ENCODE peak calls at places on chromosomes 6 and 20, in seven cellular contexts. G is right atrium auricular region; A is HEK293T; X is CD8-positive, alpha-beta T cell; V is ascending aorta; D is left cardiac atrium; S is nephron progenitor cell. W is an unnamed sample.

GRCh38 chr6:53439556-53439955 is 90.8 kb upstream of the ELOVL5 start:
- DNase-seq in S (no peak), V (no peak), A (no peak), D (no peak), G (no peak), X (no peak), W (no peak)

GRCh38 chr20:11881453-11881852 is 36.2 kb upstream of the BTBD3 start:
- DNase-seq in S (no peak), D (no peak), A (no peak), V (no peak), X (no peak), G (no peak), W (no peak)

GRCh38 chr20:59084041-59084841 is 41.7 kb upstream of the PRELID3B start:
- DNase-seq in X (no peak), V (no peak), D (peak; percentile 57), A (no peak), S (no peak), G (no peak), W (no peak)

GRCh38 chr6:87029711-87030314 is 65.1 kb downstream of the CGA start:
- DNase-seq in G (no peak), D (no peak), V (no peak), A (peak; percentile 16), S (no peak), X (no peak), W (no peak)

GRCh38 chr20:45336530-45337366 is 11.5 kb downstream of the SDC4 start:
- DNase-seq in S (no peak), V (peak; percentile 76), X (no peak), G (peak; percentile 76), A (no peak), D (peak; percentile 52), W (no peak)

GRCh38 chr20:10487354-10488115 is 52.4 kb downstream of the SLX4IP start:
- DNase-seq in X (no peak), A (no peak), S (no peak), G (no peak), D (no peak), V (no peak), W (peak; percentile 62)

GRCh38 chr6:121780325-121781313 is 345.2 kb downstream of the GJA1 start:
- DNase-seq in X (no peak), S (peak; percentile 18), G (peak; percentile 81), D (peak; percentile 76), A (peak; percentile 20), V (peak; percentile 50), W (no peak)

GRCh38 chr6:70982747-70983146 is 25.9 kb upstream of the B3GAT2 start:
- DNase-seq in D (no peak), A (no peak), G (no peak), X (no peak), S (no peak), V (no peak), W (no peak)

GRCh38 chr6:157755752-157756411 is 67.2 kb upstream of the SNX9 start:
- DNase-seq in S (no peak), D (no peak), V (no peak), X (no peak), G (peak; percentile 30), A (no peak), W (no peak)

GRCh38 chr20:45621593-45621992 is 7.9 kb upstream of the WFDC10A start:
- DNase-seq in S (no peak), G (no peak), A (no peak), X (no peak), V (no peak), D (no peak), W (no peak)

GRCh38 chr20:35319206-35320197 is 27.3 kb upstream of the FAM83C start:
- DNase-seq in A (peak; percentile 87), G (no peak), D (no peak), V (no peak), S (no peak), X (no peak), W (no peak)

GRCh38 chr6:40599580-40599979 is 12.4 kb upstream of the LRFN2 start:
- DNase-seq in V (no peak), D (no peak), S (peak; percentile 12), X (no peak), G (no peak), A (no peak), W (no peak)

GRCh38 chr6:95768539-95768938 is 191.2 kb downstream of the MANEA start:
- DNase-seq in G (no peak), D (no peak), V (no peak), X (no peak), S (peak; percentile 5), A (no peak), W (no peak)

GRCh38 chr20:7505835-7506221 is 434.4 kb downstream of the HAO1 start:
- DNase-seq in G (no peak), D (no peak), X (no peak), S (no peak), A (no peak), V (no peak), W (no peak)

GRCh38 chr20:34076952-34077351 is 35.1 kb downstream of the EIF2S2 start:
- DNase-seq in G (no peak), S (no peak), X (no peak), A (no peak), V (no peak), D (no peak), W (no peak)

GRCh38 chr6:168200571-168201134 is 118.9 kb downstream of the DACT2 start:
- DNase-seq in S (no peak), G (no peak), D (no peak), X (no peak), V (no peak), A (no peak), W (no peak)

GRCh38 chr6:41531591-41532582 is 14.3 kb upstream of the FOXP4 start:
- DNase-seq in G (no peak), X (peak; percentile 24), V (no peak), A (no peak), S (peak; percentile 53), D (no peak), W (no peak)

GRCh38 chr6:148044921-148045320 is 297.7 kb upstream of the SASH1 start:
- DNase-seq in S (no peak), X (no peak), V (no peak), A (no peak), D (no peak), G (no peak), W (no peak)

GRCh38 chr6:73285674-73286283 is 22.8 kb upstream of the KHDC1 start:
- DNase-seq in V (no peak), G (no peak), D (no peak), S (no peak), A (peak; percentile 44), X (no peak), W (no peak)

GRCh38 chr6:87698618-87699017 is 3.4 kb downstream of the AKIRIN2 start:
- DNase-seq in X (no peak), D (no peak), S (no peak), A (no peak), G (no peak), V (no peak), W (no peak)

GRCh38 chr6:136178749-136179148 is 71.4 kb downstream of the MTFR2 start:
- DNase-seq in S (no peak), G (no peak), X (no peak), A (no peak), D (no peak), V (no peak), W (no peak)

GRCh38 chr6:141829996-141830395 is 302.7 kb upstream of the GJE1 start:
- DNase-seq in D (no peak), S (no peak), X (no peak), A (no peak), V (no peak), G (no peak), W (no peak)

W was measured in DMS79 treated with DMSO at 0.1 percent for 48 hours.